ENCODE peak calls at places on chromosomes 16 and 17, in eight cellular contexts. U is left ventricle myocardium inferior; N is cardiac septum; O is midbrain; K is effector memory CD8-positive, alpha-beta T cell; D is KBM-7; Q is esophagus squamous epithelium; R is NCI-H1417 treated with DMSO at 0.1 percent for 48 hours. F is an unnamed sample.

GRCh38 chr17:72361892-72362291 is 241.1 kb downstream of the SOX9 start:
- DNase-seq in Q (no peak), D (no peak), K (no peak), O (no peak), R (no peak), N (no peak), U (no peak), F (no peak)

GRCh38 chr16:76118344-76118743 is 158.9 kb upstream of the CNTNAP4 start:
- DNase-seq in O (no peak), R (no peak), D (no peak), K (no peak), U (no peak), Q (no peak), N (no peak), F (no peak)

GRCh38 chr17:82909322-82909904 is 69.6 kb upstream of the ZNF750 start:
- DNase-seq in O (no peak), K (peak; percentile 82), U (no peak), R (no peak), D (no peak), Q (no peak), N (no peak), F (no peak)

GRCh38 chr17:29003289-29003688 is 2.5 kb downstream of the SEZ6 start:
- DNase-seq in N (no peak), O (no peak), R (no peak), D (no peak), Q (no peak), K (no peak), U (no peak), F (no peak)

GRCh38 chr16:11913425-11914079 is 2.2 kb downstream of the GSPT1 start:
- DNase-seq in N (no peak), Q (no peak), R (no peak), U (no peak), K (peak; percentile 41), O (no peak), D (peak; percentile 31), F (no peak)

GRCh38 chr16:47037746-47038458 is 64.4 kb upstream of the DNAJA2 start:
- DNase-seq in K (peak; percentile 92), D (peak; percentile 83), U (peak; percentile 92), Q (peak; percentile 47), R (no peak), O (peak; percentile 87), N (peak; percentile 96), F (peak; percentile 81)

GRCh38 chr17:8391711-8392110 is 5.9 kb downstream of the RNF222 start:
- DNase-seq in R (no peak), O (no peak), N (no peak), Q (no peak), U (no peak), K (no peak), D (no peak), F (no peak)

GRCh38 chr17:77502626-77503292 is 362.0 kb downstream of the SEC14L1 start:
- DNase-seq in N (peak; percentile 74), K (no peak), Q (no peak), O (no peak), R (no peak), U (no peak), D (no peak), F (no peak)

GRCh38 chr17:348692-349425 is 3.7 kb downstream of the RPH3AL start:
- DNase-seq in N (peak; percentile 61), U (peak; percentile 49), Q (no peak), R (peak; percentile 1), K (no peak), O (no peak), D (no peak), F (no peak)

GRCh38 chr17:68613739-68614298 is 12.7 kb upstream of the FAM20A start:
- DNase-seq in U (no peak), R (no peak), D (peak; percentile 83), O (peak; percentile 36), K (peak; percentile 9), Q (no peak), N (no peak), F (peak; percentile 81)

GRCh38 chr17:6473128-6473767 is 29.0 kb downstream of the PIMREG start:
- DNase-seq in U (peak; percentile 68), O (peak; percentile 76), N (peak; percentile 84), K (peak; percentile 57), D (peak; percentile 77), R (no peak), Q (no peak), F (peak; percentile 53)

GRCh38 chr16:80837421-80838263 is 33.2 kb upstream of the CDYL2 start:
- DNase-seq in O (no peak), U (no peak), N (no peak), Q (no peak), R (no peak), D (no peak), K (no peak), F (no peak)

GRCh38 chr16:17696696-17697095 is 225.9 kb upstream of the XYLT1 start:
- DNase-seq in R (no peak), N (no peak), K (no peak), U (no peak), Q (no peak), D (no peak), O (no peak), F (no peak)

GRCh38 chr17:488993-489757 is 136.6 kb upstream of the RPH3AL start:
- DNase-seq in N (no peak), D (peak; percentile 73), O (no peak), U (no peak), R (no peak), Q (no peak), K (no peak), F (no peak)

GRCh38 chr16:66979011-66979717 is 9.2 kb upstream of the CES4A start:
- DNase-seq in K (no peak), Q (no peak), D (peak; percentile 52), U (peak; percentile 48), N (no peak), R (no peak), O (no peak), F (no peak)

GRCh38 chr16:66325977-66326376 is 40.5 kb upstream of the CDH5 start:
- DNase-seq in D (no peak), N (no peak), K (no peak), Q (no peak), O (no peak), R (no peak), U (no peak), F (no peak)

GRCh38 chr17:44063704-44064639 is 2.5 kb downstream of the LSM12 start:
- DNase-seq in O (no peak), K (no peak), R (no peak), D (no peak), N (no peak), Q (no peak), U (no peak), F (no peak)

GRCh38 chr16:58503863-58504688 is 4.1 kb downstream of the NDRG4 start:
- DNase-seq in Q (no peak), K (no peak), N (peak; percentile 74), U (no peak), D (no peak), O (no peak), R (no peak), F (no peak)

GRCh38 chr17:57976594-57976993 is 11.5 kb downstream of the VEZF1 start:
- DNase-seq in D (no peak), K (no peak), U (no peak), R (no peak), Q (no peak), O (peak; percentile 62), N (no peak), F (no peak)

GRCh38 chr17:48678141-48678971 is 44.0 kb downstream of the PRAC1 start:
- DNase-seq in U (peak; percentile 53), Q (no peak), N (peak; percentile 78), K (peak; percentile 68), R (no peak), O (peak; percentile 35), D (peak; percentile 85), F (peak; percentile 62)

GRCh38 chr17:32870969-32871368 is 6.0 kb downstream of the MYO1D start:
- DNase-seq in N (no peak), Q (no peak), K (no peak), D (no peak), O (no peak), R (no peak), U (no peak), F (no peak)

F was measured in MM.1S.